ENCODE peak calls at places on chromosomes 4 and X, in six cellular contexts. V is GM23248, Y is PC-9, T is SK-N-SH, N is endothelial cell of umbilical vein, H is H1. X is an unnamed sample.

GRCh38 chrX:20712811-20713210 is 446.1 kb upstream of the RPS6KA3 start:
- DNase-seq in V (no peak), Y (no peak), T (no peak), N (no peak), H (no peak), X (no peak)

GRCh38 chrX:2485460-2485753 is 15.4 kb downstream of the DHRSX start:
- DNase-seq in V (no peak), Y (no peak), T (no peak), N (no peak), H (no peak), X (no peak)

GRCh38 chr4:150136481-150136880 is 58.2 kb downstream of the DCLK2 start:
- DNase-seq in V (peak; percentile 35), Y (no peak), T (no peak), N (no peak), H (no peak), X (no peak)

GRCh38 chr4:88177981-88178632 is 19.7 kb upstream of the ABCG2 start:
- DNase-seq in V (peak; percentile 57), Y (peak; percentile 85), T (no peak), N (peak; percentile 52), H (peak; percentile 71), X (no peak)

GRCh38 chr4:168811207-168811606 is 198.8 kb downstream of the CBR4 start:
- DNase-seq in V (no peak), Y (no peak), T (no peak), N (no peak), H (no peak), X (no peak)

GRCh38 chr4:23956601-23957364 is 66.9 kb upstream of the PPARGC1A start:
- DNase-seq in V (peak; percentile 26), Y (no peak), T (no peak), N (no peak), H (no peak), X (no peak)

GRCh38 chrX:683572-683971 is 53.0 kb downstream of the SHOX start:
- DNase-seq in V (no peak), Y (no peak), T (no peak), N (no peak), H (no peak), X (no peak)

GRCh38 chrX:76796311-76796710 is 368.8 kb downstream of the MAGEE1 start:
- DNase-seq in V (no peak), Y (peak; percentile 48), T (no peak), N (no peak), H (no peak), X (no peak)

GRCh38 chr4:158036998-158037397 is 135.8 kb downstream of the GASK1B start:
- DNase-seq in V (no peak), Y (no peak), T (no peak), N (no peak), H (no peak), X (no peak)

GRCh38 chrX:13898084-13898483 is 81.2 kb upstream of the GPM6B start:
- DNase-seq in V (peak; percentile 6), Y (no peak), T (peak; percentile 11), N (no peak), H (no peak), X (peak; percentile 34)

GRCh38 chr4:15913631-15913970 is 24.9 kb downstream of the FGFBP1 start:
- DNase-seq in V (peak; percentile 92), Y (peak; percentile 99), T (no peak), N (peak; percentile 72), H (no peak), X (no peak)

GRCh38 chr4:168411318-168412150 is 68.8 kb downstream of the DDX60L start:
- DNase-seq in V (no peak), Y (no peak), T (no peak), N (no peak), H (no peak), X (no peak)

GRCh38 chrX:10794203-10794630 is 173.8 kb upstream of the MID1 start:
- DNase-seq in V (peak; percentile 2), Y (no peak), T (no peak), N (no peak), H (no peak), X (no peak)

GRCh38 chr4:83989835-83990234 is 453.9 kb downstream of the GPAT3 start:
- DNase-seq in V (no peak), Y (no peak), T (no peak), N (no peak), H (no peak), X (no peak)

GRCh38 chrX:49878128-49878833 is 1.0 kb upstream of the USP27X start:
- DNase-seq in V (no peak), Y (no peak), T (peak; percentile 45), N (no peak), H (no peak), X (no peak)

GRCh38 chrX:39137363-39137954 is 336.2 kb downstream of the MID1IP1 start:
- DNase-seq in V (no peak), Y (no peak), T (no peak), N (no peak), H (no peak), X (no peak)

GRCh38 chrX:70445876-70446275 is 1.2 kb downstream of the DLG3 start:
- DNase-seq in V (no peak), Y (no peak), T (peak; percentile 44), N (no peak), H (no peak), X (no peak)

GRCh38 chr4:186368291-186368690 is 102.3 kb downstream of the F11 start:
- DNase-seq in V (no peak), Y (no peak), T (no peak), N (no peak), H (no peak), X (no peak)

GRCh38 chr4:184850431-184851199 is 24.8 kb upstream of the ACSL1 start:
- DNase-seq in V (no peak), Y (no peak), T (no peak), N (no peak), H (no peak), X (peak; percentile 3)

GRCh38 chr4:98468744-98469143 is 189.7 kb downstream of the TSPAN5 start:
- DNase-seq in V (peak; percentile 84), Y (no peak), T (no peak), N (peak; percentile 84), H (no peak), X (no peak)

GRCh38 chr4:98469776-98470175 is 188.6 kb downstream of the TSPAN5 start:
- DNase-seq in V (peak; percentile 23), Y (no peak), T (no peak), N (no peak), H (no peak), X (no peak)

GRCh38 chr4:98470366-98470765 is 188.0 kb downstream of the TSPAN5 start:
- DNase-seq in V (no peak), Y (no peak), T (no peak), N (no peak), H (no peak), X (no peak)

GRCh38 chr4:98467627-98468072 is 190.8 kb downstream of the TSPAN5 start:
- DNase-seq in V (peak; percentile 97), Y (peak; percentile 69), T (peak; percentile 74), N (peak; percentile 86), H (peak; percentile 69), X (peak; percentile 62)

DNA sequence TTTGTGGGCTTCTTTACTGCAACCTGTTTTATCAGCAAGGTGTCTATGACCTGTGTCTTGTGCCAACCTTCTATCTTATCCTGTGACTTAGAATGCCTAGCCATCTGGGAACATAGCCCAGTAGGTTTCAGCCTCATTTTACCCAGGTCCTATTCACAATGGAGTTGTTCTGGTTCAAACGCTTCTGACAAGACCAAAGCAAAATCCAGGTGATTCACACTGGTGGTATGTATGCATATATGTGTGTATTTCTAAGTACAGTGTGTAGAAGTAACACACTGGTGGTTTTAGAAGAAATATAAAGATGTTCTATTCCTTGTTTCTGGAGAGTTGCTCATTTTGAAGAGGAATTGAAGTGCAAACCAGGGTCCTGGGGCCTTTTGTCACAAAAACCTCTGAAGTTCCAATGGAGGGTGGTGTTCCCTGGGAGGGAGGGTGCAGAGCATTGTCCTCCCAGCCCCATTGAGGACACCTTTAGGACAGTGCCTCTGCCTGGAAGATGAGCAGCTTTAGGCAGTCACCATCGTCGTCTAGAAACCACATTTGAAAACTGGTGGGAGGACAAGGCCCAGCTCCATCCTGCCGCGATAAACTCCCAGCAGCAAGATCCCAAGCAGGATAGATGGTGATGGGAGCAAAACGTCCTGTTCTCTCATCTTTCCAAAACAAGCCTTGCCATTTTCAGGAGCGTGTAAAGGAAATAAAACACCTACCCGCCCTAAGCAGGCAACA is 191.4 kb downstream of the TSPAN5 start:
- DNase-seq in V (peak; percentile 30), Y (no peak), T (no peak), N (no peak), H (peak; percentile 28), X (no peak)
- H2AFZ ChIP-seq in V (peak overlapping the region; percentile 61), Y (no peak overlapping the region), T (no peak overlapping the region), N (no peak overlapping the region), H (peak overlapping the region; percentile 91), X (no peak overlapping the region)

GRCh38 chr4:26873391-26874026 is 12.9 kb downstream of the STIM2 start:
- DNase-seq in V (no peak), Y (no peak), T (no peak), N (no peak), H (no peak), X (no peak)
- H3K4me1 ChIP-seq in V (peaks cover 22% of the 10 kb centered on the region), Y (no peaks in the 10 kb centered on the region), T (peaks cover 8% of the 10 kb centered on the region), N (no peaks in the 10 kb centered on the region), H (no peaks in the 10 kb centered on the region), X (peaks cover 40% of the 10 kb centered on the region)

DNA sequence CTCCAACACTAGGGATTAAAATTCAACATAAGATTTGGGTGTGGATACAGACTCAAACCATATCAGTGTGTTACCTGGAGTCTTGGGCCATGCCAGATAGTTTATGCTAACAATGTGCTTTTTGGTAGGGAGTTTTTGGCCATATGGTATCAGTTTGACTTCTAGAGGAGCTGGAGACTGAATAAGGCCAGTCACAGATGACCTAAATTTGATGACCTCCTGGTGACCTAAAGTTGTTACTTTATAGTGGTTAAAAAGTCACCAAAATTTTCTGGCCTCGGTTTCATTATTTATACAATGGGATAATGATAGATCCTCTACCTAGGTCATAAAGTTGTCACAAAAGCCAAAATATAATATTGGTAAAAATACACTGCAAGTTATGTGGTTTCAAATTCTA is 877.1 kb downstream of the RAPGEF2 start:
- DNase-seq in V (no peak), Y (no peak), T (no peak), N (no peak), H (no peak), X (no peak)
- H2AFZ ChIP-seq in V (no peak overlapping the region), Y (no peak overlapping the region), T (no peak overlapping the region), N (no peak overlapping the region), H (no peak overlapping the region), X (no peak overlapping the region)

GRCh38 chr4:53913771-53914170 is 150.6 kb downstream of the CHIC2 start:
- DNase-seq in V (no peak), Y (no peak), T (no peak), N (no peak), H (no peak), X (no peak)
- H3K4me1 ChIP-seq in V (peaks cover 52% of the 10 kb centered on the region), Y (peaks cover 25% of the 10 kb centered on the region), T (peaks cover 8% of the 10 kb centered on the region), N (peaks cover 37% of the 10 kb centered on the region), H (no peaks in the 10 kb centered on the region), X (peaks cover 3% of the 10 kb centered on the region)

GRCh38 chr4:8606966-8607365 is 14.4 kb downstream of the CPZ start:
- DNase-seq in V (no peak), Y (no peak), T (no peak), N (no peak), H (no peak), X (no peak)
- H2AFZ ChIP-seq in V (no peak overlapping the region), Y (no peak overlapping the region), T (no peak overlapping the region), N (no peak overlapping the region), H (no peak overlapping the region), X (no peak overlapping the region)